ENCODE peak calls at places on chromosomes 6 and 20, in eight cellular contexts. One of them, this sample, is unnamed.

GRCh38 chr6:41161851-41162552 is 914 bp downstream of the TREM2 start:
- DNase-seq in Kasumi-1: peak; percentile 56
- DNase-seq in NCI-H1048: no peak
- DNase-seq in aorta: no peak
- DNase-seq in glutamatergic neuron: no peak
- DNase-seq in breast epithelium: no peak
- DNase-seq in GM13976: no peak
- DNase-seq in cardiac fibroblast: no peak
- DNase-seq in this sample: peak; percentile 45

GRCh38 chr6:130965657-130966056 is 97.4 kb downstream of the EPB41L2 start:
- DNase-seq in breast epithelium: no peak
- DNase-seq in NCI-H1048: no peak
- DNase-seq in Kasumi-1: no peak
- DNase-seq in aorta: no peak
- DNase-seq in GM13976: no peak
- DNase-seq in cardiac fibroblast: peak; percentile 88
- DNase-seq in glutamatergic neuron: no peak
- DNase-seq in this sample: no peak

GRCh38 chr6:14881399-14881798 is 364.5 kb upstream of the JARID2 start:
- DNase-seq in glutamatergic neuron: no peak
- DNase-seq in cardiac fibroblast: peak; percentile 79
- DNase-seq in GM13976: no peak
- DNase-seq in aorta: no peak
- DNase-seq in NCI-H1048: no peak
- DNase-seq in breast epithelium: no peak
- DNase-seq in Kasumi-1: no peak
- DNase-seq in this sample: no peak

GRCh38 chr6:45566882-45567281 is 189.1 kb upstream of the SUPT3H start:
- DNase-seq in Kasumi-1: no peak
- DNase-seq in aorta: no peak
- DNase-seq in GM13976: no peak
- DNase-seq in breast epithelium: no peak
- DNase-seq in cardiac fibroblast: peak; percentile 57
- DNase-seq in glutamatergic neuron: no peak
- DNase-seq in NCI-H1048: peak; percentile 45
- DNase-seq in this sample: no peak

GRCh38 chr6:72238900-72239299 is 352.6 kb downstream of the RIMS1 start:
- DNase-seq in aorta: no peak
- DNase-seq in glutamatergic neuron: no peak
- DNase-seq in Kasumi-1: no peak
- DNase-seq in GM13976: no peak
- DNase-seq in NCI-H1048: no peak
- DNase-seq in cardiac fibroblast: peak; percentile 61
- DNase-seq in breast epithelium: no peak
- DNase-seq in this sample: no peak

GRCh38 chr20:3749689-3750639 is 17.5 kb downstream of the HSPA12B start:
- DNase-seq in Kasumi-1: no peak
- DNase-seq in GM13976: peak; percentile 80
- DNase-seq in cardiac fibroblast: no peak
- DNase-seq in aorta: no peak
- DNase-seq in glutamatergic neuron: peak; percentile 86
- DNase-seq in NCI-H1048: no peak
- DNase-seq in breast epithelium: no peak
- DNase-seq in this sample: no peak

GRCh38 chr6:30882764-30883475 is 1.4 kb upstream of the DDR1 start:
- DNase-seq in GM13976: peak; percentile 78
- DNase-seq in breast epithelium: peak; percentile 89
- DNase-seq in glutamatergic neuron: no peak
- DNase-seq in Kasumi-1: no peak
- DNase-seq in cardiac fibroblast: no peak
- DNase-seq in NCI-H1048: peak; percentile 32
- DNase-seq in aorta: no peak
- DNase-seq in this sample: no peak

GRCh38 chr6:105639124-105639523 is 236.2 kb upstream of the PREP start:
- DNase-seq in glutamatergic neuron: no peak
- DNase-seq in breast epithelium: no peak
- DNase-seq in GM13976: no peak
- DNase-seq in cardiac fibroblast: no peak
- DNase-seq in Kasumi-1: no peak
- DNase-seq in NCI-H1048: no peak
- DNase-seq in aorta: no peak
- DNase-seq in this sample: no peak

GRCh38 chr20:39745380-39745779 is 783.2 kb downstream of the DHX35 start:
- DNase-seq in aorta: no peak
- DNase-seq in Kasumi-1: no peak
- DNase-seq in cardiac fibroblast: no peak
- DNase-seq in GM13976: no peak
- DNase-seq in breast epithelium: no peak
- DNase-seq in NCI-H1048: no peak
- DNase-seq in glutamatergic neuron: no peak
- DNase-seq in this sample: no peak

GRCh38 chr20:18992418-18992817 is 178.8 kb downstream of the SCP2D1 start:
- DNase-seq in glutamatergic neuron: no peak
- DNase-seq in cardiac fibroblast: no peak
- DNase-seq in Kasumi-1: no peak
- DNase-seq in breast epithelium: no peak
- DNase-seq in GM13976: no peak
- DNase-seq in NCI-H1048: no peak
- DNase-seq in aorta: no peak
- DNase-seq in this sample: no peak